ENCODE peak calls at places on chromosomes 7 and 10, in ten cellular contexts. One of them, this sample, is unnamed.

GRCh38 chr7:96179341-96179740 is 142.6 kb downstream of the SLC25A13 start:
- DNase-seq in HEK293T: no peak
- DNase-seq in GM12865: no peak
- DNase-seq in NCI-H2081 treated with DMSO at 0.1 percent for 48 hours: no peak
- DNase-seq in A549: no peak
- DNase-seq in GM19239: no peak
- DNase-seq in anterior cingulate cortex: no peak
- DNase-seq in transverse colon: no peak
- DNase-seq in IMR-90: peak
- DNase-seq in AG09309: no peak
- DNase-seq in this sample: no peak

GRCh38 chr10:88793747-88794299 is 8.7 kb upstream of the LIPM start:
- DNase-seq in HEK293T: no peak
- DNase-seq in GM12865: peak
- DNase-seq in NCI-H2081 treated with DMSO at 0.1 percent for 48 hours: no peak
- DNase-seq in A549: no peak
- DNase-seq in GM19239: no peak
- DNase-seq in anterior cingulate cortex: no peak
- DNase-seq in transverse colon: no peak
- DNase-seq in IMR-90: peak
- DNase-seq in AG09309: peak
- DNase-seq in this sample: no peak

GRCh38 chr7:105473163-105473562 is 48.9 kb downstream of the PUS7 start:
- DNase-seq in HEK293T: no peak
- DNase-seq in GM12865: no peak
- DNase-seq in NCI-H2081 treated with DMSO at 0.1 percent for 48 hours: no peak
- DNase-seq in A549: peak
- DNase-seq in GM19239: no peak
- DNase-seq in anterior cingulate cortex: no peak
- DNase-seq in transverse colon: no peak
- DNase-seq in IMR-90: peak
- DNase-seq in AG09309: peak
- DNase-seq in this sample: no peak

GRCh38 chr7:159136846-159137245 is 7.8 kb downstream of the VIPR2 start:
- DNase-seq in HEK293T: no peak
- DNase-seq in GM12865: no peak
- DNase-seq in NCI-H2081 treated with DMSO at 0.1 percent for 48 hours: no peak
- DNase-seq in A549: no peak
- DNase-seq in GM19239: no peak
- DNase-seq in anterior cingulate cortex: no peak
- DNase-seq in transverse colon: no peak
- DNase-seq in IMR-90: no peak
- DNase-seq in AG09309: no peak
- DNase-seq in this sample: no peak

GRCh38 chr7:100456561-100456957 is 7.5 kb downstream of the SPACDR start:
- DNase-seq in HEK293T: no peak
- DNase-seq in GM12865: no peak
- DNase-seq in NCI-H2081 treated with DMSO at 0.1 percent for 48 hours: no peak
- DNase-seq in A549: no peak
- DNase-seq in GM19239: no peak
- DNase-seq in anterior cingulate cortex: no peak
- DNase-seq in transverse colon: no peak
- DNase-seq in IMR-90: no peak
- DNase-seq in AG09309: no peak
- DNase-seq in this sample: no peak

GRCh38 chr10:5402798-5403197 is 1.8 kb downstream of the TUBAL3 start:
- DNase-seq in HEK293T: no peak
- DNase-seq in GM12865: no peak
- DNase-seq in NCI-H2081 treated with DMSO at 0.1 percent for 48 hours: no peak
- DNase-seq in A549: no peak
- DNase-seq in GM19239: no peak
- DNase-seq in anterior cingulate cortex: no peak
- DNase-seq in transverse colon: peak
- DNase-seq in IMR-90: no peak
- DNase-seq in AG09309: no peak
- DNase-seq in this sample: peak

GRCh38 chr7:143308632-143309031 is 7.3 kb upstream of the CLCN1 start:
- DNase-seq in HEK293T: no peak
- DNase-seq in GM12865: no peak
- DNase-seq in NCI-H2081 treated with DMSO at 0.1 percent for 48 hours: no peak
- DNase-seq in A549: no peak
- DNase-seq in GM19239: no peak
- DNase-seq in anterior cingulate cortex: no peak
- DNase-seq in transverse colon: no peak
- DNase-seq in IMR-90: no peak
- DNase-seq in AG09309: no peak
- DNase-seq in this sample: no peak

GRCh38 chr10:3548702-3549101 is 236.3 kb downstream of the KLF6 start:
- DNase-seq in HEK293T: no peak
- DNase-seq in GM12865: no peak
- DNase-seq in NCI-H2081 treated with DMSO at 0.1 percent for 48 hours: no peak
- DNase-seq in A549: no peak
- DNase-seq in GM19239: no peak
- DNase-seq in anterior cingulate cortex: no peak
- DNase-seq in transverse colon: no peak
- DNase-seq in IMR-90: peak
- DNase-seq in AG09309: no peak
- DNase-seq in this sample: no peak

GRCh38 chr10:5466451-5466996 is 32.8 kb downstream of the CALML5 start:
- DNase-seq in HEK293T: no peak
- DNase-seq in GM12865: no peak
- DNase-seq in NCI-H2081 treated with DMSO at 0.1 percent for 48 hours: no peak
- DNase-seq in A549: no peak
- DNase-seq in GM19239: no peak
- DNase-seq in anterior cingulate cortex: no peak
- DNase-seq in transverse colon: peak
- DNase-seq in IMR-90: peak
- DNase-seq in AG09309: no peak
- DNase-seq in this sample: peak

GRCh38 chr7:107224858-107225257 is 56.1 kb downstream of the HBP1 start:
- DNase-seq in HEK293T: no peak
- DNase-seq in GM12865: no peak
- DNase-seq in NCI-H2081 treated with DMSO at 0.1 percent for 48 hours: no peak
- DNase-seq in A549: no peak
- DNase-seq in GM19239: no peak
- DNase-seq in anterior cingulate cortex: no peak
- DNase-seq in transverse colon: no peak
- DNase-seq in IMR-90: no peak
- DNase-seq in AG09309: no peak
- DNase-seq in this sample: no peak

GRCh38 chr7:24709585-24710360 is 47.5 kb downstream of the GSDME start:
- DNase-seq in HEK293T: no peak
- DNase-seq in GM12865: no peak
- DNase-seq in NCI-H2081 treated with DMSO at 0.1 percent for 48 hours: no peak
- DNase-seq in A549: no peak
- DNase-seq in GM19239: no peak
- DNase-seq in anterior cingulate cortex: no peak
- DNase-seq in transverse colon: no peak
- DNase-seq in IMR-90: no peak
- DNase-seq in AG09309: no peak
- DNase-seq in this sample: no peak

GRCh38 chr10:113689574-113689973 is 9.9 kb downstream of the CASP7 start:
- DNase-seq in HEK293T: no peak
- DNase-seq in GM12865: no peak
- DNase-seq in NCI-H2081 treated with DMSO at 0.1 percent for 48 hours: no peak
- DNase-seq in A549: no peak
- DNase-seq in GM19239: no peak
- DNase-seq in anterior cingulate cortex: no peak
- DNase-seq in transverse colon: no peak
- DNase-seq in IMR-90: no peak
- DNase-seq in AG09309: no peak
- DNase-seq in this sample: no peak

GRCh38 chr10:123327450-123327849 is 173.2 kb downstream of the BUB3 start:
- DNase-seq in HEK293T: no peak
- DNase-seq in GM12865: peak
- DNase-seq in NCI-H2081 treated with DMSO at 0.1 percent for 48 hours: no peak
- DNase-seq in A549: no peak
- DNase-seq in GM19239: peak
- DNase-seq in anterior cingulate cortex: no peak
- DNase-seq in transverse colon: no peak
- DNase-seq in IMR-90: no peak
- DNase-seq in AG09309: no peak
- DNase-seq in this sample: no peak

GRCh38 chr10:100006241-100006886 is 3.4 kb downstream of the DNMBP start:
- DNase-seq in HEK293T: no peak
- DNase-seq in GM12865: peak
- DNase-seq in NCI-H2081 treated with DMSO at 0.1 percent for 48 hours: no peak
- DNase-seq in A549: peak
- DNase-seq in GM19239: no peak
- DNase-seq in anterior cingulate cortex: no peak
- DNase-seq in transverse colon: no peak
- DNase-seq in IMR-90: peak
- DNase-seq in AG09309: peak
- DNase-seq in this sample: no peak

GRCh38 chr7:150569245-150569644 is 2.1 kb downstream of the GIMAP4 start:
- DNase-seq in HEK293T: peak
- DNase-seq in GM12865: no peak
- DNase-seq in NCI-H2081 treated with DMSO at 0.1 percent for 48 hours: no peak
- DNase-seq in A549: no peak
- DNase-seq in GM19239: no peak
- DNase-seq in anterior cingulate cortex: no peak
- DNase-seq in transverse colon: no peak
- DNase-seq in IMR-90: no peak
- DNase-seq in AG09309: no peak
- DNase-seq in this sample: no peak

GRCh38 chr10:48659790-48660189 is 24.9 kb upstream of the WDFY4 start:
- DNase-seq in HEK293T: no peak
- DNase-seq in GM12865: peak
- DNase-seq in NCI-H2081 treated with DMSO at 0.1 percent for 48 hours: no peak
- DNase-seq in A549: no peak
- DNase-seq in GM19239: no peak
- DNase-seq in anterior cingulate cortex: no peak
- DNase-seq in transverse colon: no peak
- DNase-seq in IMR-90: no peak
- DNase-seq in AG09309: no peak
- DNase-seq in this sample: no peak

GRCh38 chr10:110618206-110618605 is 25.9 kb upstream of the RBM20 start:
- DNase-seq in HEK293T: no peak
- DNase-seq in GM12865: no peak
- DNase-seq in NCI-H2081 treated with DMSO at 0.1 percent for 48 hours: no peak
- DNase-seq in A549: no peak
- DNase-seq in GM19239: no peak
- DNase-seq in anterior cingulate cortex: no peak
- DNase-seq in transverse colon: no peak
- DNase-seq in IMR-90: no peak
- DNase-seq in AG09309: no peak
- DNase-seq in this sample: no peak

GRCh38 chr10:117248700-117249465 is 8.0 kb downstream of the SLC18A2 start:
- DNase-seq in HEK293T: no peak
- DNase-seq in GM12865: no peak
- DNase-seq in NCI-H2081 treated with DMSO at 0.1 percent for 48 hours: no peak
- DNase-seq in A549: no peak
- DNase-seq in GM19239: no peak
- DNase-seq in anterior cingulate cortex: no peak
- DNase-seq in transverse colon: no peak
- DNase-seq in IMR-90: no peak
- DNase-seq in AG09309: peak
- DNase-seq in this sample: no peak

GRCh38 chr7:52656098-52656497 is 379.3 kb upstream of the POM121L12 start:
- DNase-seq in HEK293T: no peak
- DNase-seq in GM12865: no peak
- DNase-seq in NCI-H2081 treated with DMSO at 0.1 percent for 48 hours: no peak
- DNase-seq in A549: no peak
- DNase-seq in GM19239: no peak
- DNase-seq in anterior cingulate cortex: no peak
- DNase-seq in transverse colon: no peak
- DNase-seq in IMR-90: no peak
- DNase-seq in AG09309: no peak
- DNase-seq in this sample: no peak

GRCh38 chr10:30435068-30435422 is 1.1 kb downstream of the MAP3K8 start:
- DNase-seq in HEK293T: no peak
- DNase-seq in GM12865: peak
- DNase-seq in NCI-H2081 treated with DMSO at 0.1 percent for 48 hours: no peak
- DNase-seq in A549: peak
- DNase-seq in GM19239: no peak
- DNase-seq in anterior cingulate cortex: no peak
- DNase-seq in transverse colon: peak
- DNase-seq in IMR-90: peak
- DNase-seq in AG09309: no peak
- DNase-seq in this sample: peak

GRCh38 chr10:60140681-60141632 is 234.6 kb upstream of the CCDC6 start:
- DNase-seq in HEK293T: peak
- DNase-seq in GM12865: no peak
- DNase-seq in NCI-H2081 treated with DMSO at 0.1 percent for 48 hours: no peak
- DNase-seq in A549: peak
- DNase-seq in GM19239: no peak
- DNase-seq in anterior cingulate cortex: no peak
- DNase-seq in transverse colon: peak
- DNase-seq in IMR-90: peak
- DNase-seq in AG09309: no peak
- DNase-seq in this sample: peak

GRCh38 chr7:54060643-54061042 is 481.5 kb upstream of the VSTM2A start:
- DNase-seq in HEK293T: no peak
- DNase-seq in GM12865: no peak
- DNase-seq in NCI-H2081 treated with DMSO at 0.1 percent for 48 hours: no peak
- DNase-seq in A549: no peak
- DNase-seq in GM19239: no peak
- DNase-seq in anterior cingulate cortex: no peak
- DNase-seq in transverse colon: no peak
- DNase-seq in IMR-90: no peak
- DNase-seq in AG09309: no peak
- DNase-seq in this sample: no peak

GRCh38 chr7:106089647-106090046 is 22.5 kb downstream of the SYPL1 start:
- DNase-seq in HEK293T: no peak
- DNase-seq in GM12865: no peak
- DNase-seq in NCI-H2081 treated with DMSO at 0.1 percent for 48 hours: no peak
- DNase-seq in A549: no peak
- DNase-seq in GM19239: no peak
- DNase-seq in anterior cingulate cortex: no peak
- DNase-seq in transverse colon: no peak
- DNase-seq in IMR-90: no peak
- DNase-seq in AG09309: no peak
- DNase-seq in this sample: no peak

GRCh38 chr7:140165422-140165821 is 11.4 kb downstream of the KDM7A start:
- DNase-seq in HEK293T: no peak
- DNase-seq in GM12865: no peak
- DNase-seq in NCI-H2081 treated with DMSO at 0.1 percent for 48 hours: no peak
- DNase-seq in A549: peak
- DNase-seq in GM19239: no peak
- DNase-seq in anterior cingulate cortex: no peak
- DNase-seq in transverse colon: no peak
- DNase-seq in IMR-90: peak
- DNase-seq in AG09309: peak
- DNase-seq in this sample: no peak

GRCh38 chr7:304574-305409 is 14.8 kb downstream of the FOXL3 start:
- DNase-seq in HEK293T: no peak
- DNase-seq in GM12865: no peak
- DNase-seq in NCI-H2081 treated with DMSO at 0.1 percent for 48 hours: no peak
- DNase-seq in A549: no peak
- DNase-seq in GM19239: no peak
- DNase-seq in anterior cingulate cortex: no peak
- DNase-seq in transverse colon: no peak
- DNase-seq in IMR-90: no peak
- DNase-seq in AG09309: no peak
- DNase-seq in this sample: peak

GRCh38 chr10:37488792-37489657 is 363.6 kb downstream of the ANKRD30A start:
- DNase-seq in HEK293T: no peak
- DNase-seq in GM12865: peak
- DNase-seq in NCI-H2081 treated with DMSO at 0.1 percent for 48 hours: no peak
- DNase-seq in A549: peak
- DNase-seq in GM19239: no peak
- DNase-seq in anterior cingulate cortex: no peak
- DNase-seq in transverse colon: no peak
- DNase-seq in IMR-90: no peak
- DNase-seq in AG09309: peak
- DNase-seq in this sample: no peak

GRCh38 chr7:7563269-7563668 is 3.4 kb upstream of the MIOS start:
- DNase-seq in HEK293T: no peak
- DNase-seq in GM12865: no peak
- DNase-seq in NCI-H2081 treated with DMSO at 0.1 percent for 48 hours: no peak
- DNase-seq in A549: no peak
- DNase-seq in GM19239: no peak
- DNase-seq in anterior cingulate cortex: no peak
- DNase-seq in transverse colon: no peak
- DNase-seq in IMR-90: no peak
- DNase-seq in AG09309: no peak
- DNase-seq in this sample: no peak

GRCh38 chr10:114751856-114752255 is 69.7 kb upstream of the FHIP2A start:
- DNase-seq in HEK293T: no peak
- DNase-seq in GM12865: no peak
- DNase-seq in NCI-H2081 treated with DMSO at 0.1 percent for 48 hours: no peak
- DNase-seq in A549: no peak
- DNase-seq in GM19239: no peak
- DNase-seq in anterior cingulate cortex: no peak
- DNase-seq in transverse colon: no peak
- DNase-seq in IMR-90: peak
- DNase-seq in AG09309: peak
- DNase-seq in this sample: no peak

This sample was measured in left colon.